ENCODE peak calls at places on chromosomes 5 and 9, in seven cellular contexts. W is psoas muscle, G is HFFc6, B is dorsolateral prefrontal cortex, R is astrocyte, A is tibial artery, P is transverse colon. N is an unnamed sample.

GRCh38 chr5:124061663-124062062 is 549.7 kb downstream of the CSNK1G3 start:
- DNase-seq in W (no peak), G (no peak), B (no peak), R (peak), A (no peak), P (peak), N (no peak)

GRCh38 chr5:33793836-33794549 is 97.8 kb downstream of the ADAMTS12 start:
- DNase-seq in W (no peak), G (peak), B (no peak), R (no peak), A (no peak), P (no peak), N (no peak)

GRCh38 chr5:150619359-150620230 is 20.9 kb upstream of the SYNPO start:
- DNase-seq in W (peak), G (peak), B (no peak), R (peak), A (peak), P (no peak), N (no peak)

GRCh38 chr5:32572778-32573480 is 12.4 kb upstream of the SUB1 start:
- DNase-seq in W (no peak), G (no peak), B (no peak), R (no peak), A (no peak), P (no peak), N (no peak)

GRCh38 chr5:169906745-169907649 is 73.3 kb downstream of the INSYN2B start:
- DNase-seq in W (no peak), G (peak), B (no peak), R (no peak), A (no peak), P (no peak), N (no peak)

GRCh38 chr5:1017056-1017455 is 8.5 kb downstream of the NKD2 start:
- DNase-seq in W (peak), G (no peak), B (no peak), R (no peak), A (no peak), P (no peak), N (no peak)

GRCh38 chr9:129175515-129175824 is 2.6 kb downstream of the IER5L start:
- DNase-seq in W (no peak), G (no peak), B (no peak), R (no peak), A (no peak), P (no peak), N (no peak)

GRCh38 chr5:136638084-136638483 is 272.7 kb upstream of the TRPC7 start:
- DNase-seq in W (no peak), G (peak), B (no peak), R (no peak), A (no peak), P (no peak), N (no peak)

GRCh38 chr9:76302947-76303550 is 91.2 kb downstream of the RFK start:
- DNase-seq in W (no peak), G (peak), B (no peak), R (peak), A (no peak), P (no peak), N (no peak)

GRCh38 chr9:75230469-75230868 is 142.2 kb downstream of the OSTF1 start:
- DNase-seq in W (no peak), G (no peak), B (no peak), R (no peak), A (no peak), P (no peak), N (no peak)

GRCh38 chr9:129007035-129007765 is 20.9 kb downstream of the SH3GLB2 start:
- DNase-seq in W (peak), G (no peak), B (peak), R (no peak), A (no peak), P (no peak), N (no peak)

GRCh38 chr5:58490397-58491072 is 700 bp upstream of the GAPT start:
- DNase-seq in W (no peak), G (no peak), B (no peak), R (no peak), A (no peak), P (no peak), N (no peak)

GRCh38 chr5:58493136-58493535 is 1.9 kb downstream of the GAPT start:
- DNase-seq in W (no peak), G (no peak), B (no peak), R (no peak), A (no peak), P (no peak), N (no peak)

GRCh38 chr5:58496488-58496887 is 5.3 kb downstream of the GAPT start:
- DNase-seq in W (no peak), G (no peak), B (no peak), R (no peak), A (no peak), P (no peak), N (no peak)

GRCh38 chr5:58491216-58491892 is at the start of gene GAPT:
- DNase-seq in W (no peak), G (no peak), B (no peak), R (no peak), A (no peak), P (no peak), N (no peak)
- TF ChIP-seq CTCF in W (no peak), G (no peak), B (no peak), R (no peak), A (no peak), P (no peak), N (no peak)

DNA sequence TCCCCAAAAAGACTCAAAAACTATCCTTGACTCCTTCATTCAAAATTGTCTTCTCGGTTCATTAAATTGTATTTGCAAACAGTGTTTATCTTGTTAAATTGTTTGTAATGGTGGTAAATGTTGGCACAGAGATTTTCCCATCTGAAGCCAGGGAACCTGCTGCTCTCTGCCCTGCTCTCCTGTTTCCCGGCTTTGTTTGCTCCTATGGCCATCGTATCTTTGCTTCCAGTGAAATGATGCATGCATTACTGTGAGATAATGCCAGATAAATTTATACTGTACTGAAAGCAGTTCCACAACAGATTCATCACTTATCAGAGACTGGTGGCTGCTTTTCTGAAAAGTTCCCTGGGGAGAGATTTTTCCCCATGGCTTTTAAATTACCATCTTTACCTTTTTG is 81.4 kb downstream of the CD180 start:
- DNase-seq in W (no peak), G (no peak), B (no peak), R (no peak), A (no peak), P (no peak), N (no peak)
- TF ChIP-seq CTCF in W (no peak), G (no peak), B (no peak), R (no peak), A (no peak), P (no peak), N (no peak)

GRCh38 chr5:75885849-75886596 is 168.8 kb upstream of the POC5 start:
- DNase-seq in W (no peak), G (no peak), B (no peak), R (no peak), A (no peak), P (no peak), N (no peak)
- TF ChIP-seq CTCF in W (no peak), G (no peak), B (no peak), R (no peak), A (no peak), P (peak), N (peak)

GRCh38 chr5:113267361-113267900 is 167.4 kb downstream of the TSSK1B start:
- DNase-seq in W (no peak), G (no peak), B (no peak), R (no peak), A (no peak), P (no peak), N (no peak)
- TF ChIP-seq CTCF in W (no peak), G (no peak), B (no peak), R (no peak), A (no peak), P (no peak), N (no peak)

GRCh38 chr9:124293712-124294504 is 36.2 kb downstream of the NEK6 start:
- DNase-seq in W (no peak), G (no peak), B (no peak), R (no peak), A (no peak), P (no peak), N (no peak)
- TF ChIP-seq CTCF in W (peak), G (peak), B (no peak), R (no peak), A (no peak), P (no peak), N (no peak)

DNA sequence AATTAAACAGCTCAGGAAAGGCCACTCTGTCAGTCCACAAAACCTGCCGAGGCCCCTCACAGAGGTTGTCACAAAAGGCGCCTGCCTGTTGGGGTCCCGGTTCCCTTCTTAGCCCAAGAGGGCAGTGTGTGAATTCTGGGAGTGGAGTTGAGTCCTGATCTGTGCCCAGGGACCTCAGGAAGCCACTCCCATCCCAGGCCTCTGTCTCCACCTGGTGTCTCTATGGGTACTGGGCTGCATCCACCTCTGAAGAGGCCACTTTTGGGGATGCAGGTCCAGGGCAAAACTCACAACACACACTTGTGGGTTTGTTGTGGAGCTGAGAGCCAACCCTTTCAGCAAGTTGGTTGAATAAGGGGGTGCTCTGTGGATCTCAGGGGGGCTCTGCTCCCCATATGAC is 74.3 kb upstream of the STXBP1 start:
- DNase-seq in W (no peak), G (no peak), B (no peak), R (no peak), A (no peak), P (no peak), N (no peak)
- TF ChIP-seq CTCF in W (no peak), G (peak), B (no peak), R (no peak), A (no peak), P (no peak), N (no peak)

GRCh38 chr5:128494516-128494915 is 43.5 kb downstream of the FBN2 start:
- DNase-seq in W (no peak), G (no peak), B (no peak), R (no peak), A (no peak), P (no peak), N (no peak)
- TF ChIP-seq CTCF in W (no peak), G (peak), B (no peak), R (peak), A (no peak), P (no peak), N (peak)

GRCh38 chr9:95096381-95096780 is 221.1 kb downstream of the FANCC start:
- DNase-seq in W (no peak), G (no peak), B (no peak), R (no peak), A (no peak), P (no peak), N (no peak)
- TF ChIP-seq CTCF in W (no peak), G (peak), B (no peak), R (no peak), A (no peak), P (no peak), N (peak)

DNA sequence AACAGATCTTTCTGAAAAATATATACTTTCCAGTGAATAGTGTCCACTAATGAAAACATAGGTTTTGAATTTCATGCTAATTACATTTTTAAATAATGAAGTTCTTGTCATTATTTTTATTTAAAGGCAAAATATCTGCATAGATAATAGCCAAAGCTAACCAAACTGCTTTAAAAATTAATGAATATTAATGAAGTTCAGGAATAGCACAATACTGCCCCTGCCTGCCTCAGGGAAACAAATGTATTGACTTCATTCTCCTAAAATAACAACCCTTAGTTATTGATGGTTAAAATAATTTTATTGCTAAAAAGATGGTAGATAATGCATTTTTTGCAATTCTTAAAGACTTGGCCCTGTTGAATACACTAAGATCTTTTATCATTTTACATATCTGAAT is 103.6 kb upstream of the SSBP2 start:
- DNase-seq in W (no peak), G (no peak), B (no peak), R (no peak), A (no peak), P (no peak), N (no peak)
- TF ChIP-seq CTCF in W (peak), G (peak), B (peak), R (no peak), A (no peak), P (peak), N (peak)

DNA sequence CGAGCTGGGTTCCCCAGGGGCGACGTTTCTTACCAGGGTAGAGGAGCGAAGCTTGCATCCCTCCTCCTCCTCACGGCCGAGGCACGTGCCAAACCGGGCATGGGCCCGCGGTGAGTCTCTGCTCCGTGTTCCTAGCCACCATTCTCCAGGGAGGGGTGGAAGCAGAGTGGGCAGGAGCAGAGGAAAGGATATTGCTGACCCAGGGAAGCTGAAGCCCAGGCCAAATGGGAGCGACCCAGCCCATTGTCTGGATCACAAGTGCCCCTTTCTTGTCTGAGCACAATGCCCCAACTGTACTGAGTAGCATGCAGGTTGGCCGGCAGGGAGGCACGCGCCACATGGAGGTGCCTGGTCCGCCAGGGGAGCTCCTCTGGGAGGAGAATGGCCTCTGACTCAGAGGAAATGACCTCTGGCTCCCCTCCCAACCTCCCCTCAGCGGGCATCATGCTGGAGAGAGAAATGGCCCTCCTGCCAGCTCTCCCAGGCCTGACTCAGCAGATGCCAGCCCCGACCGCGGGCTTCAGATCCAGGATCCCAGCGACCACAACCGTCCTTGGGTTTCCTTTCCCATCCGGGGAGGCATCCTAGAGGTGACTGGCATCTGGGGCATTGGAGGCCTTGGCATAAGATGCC is 1.1 kb downstream of the PRR7 start:
- DNase-seq in W (peak), G (peak), B (peak), R (peak), A (peak), P (no peak), N (no peak)
- TF ChIP-seq CTCF in W (no peak), G (no peak), B (no peak), R (no peak), A (no peak), P (no peak), N (no peak)